ENCODE peak calls at places on chromosomes 11 and 22, in five cellular contexts. One of them, this sample, is unnamed.

GRCh38 chr22:16838073-16838472 is 12.9 kb upstream of the XKR3 start:
- DNase-seq in GM12892: no peak
- DNase-seq in upper lobe of left lung: no peak
- DNase-seq in endothelial cell of umbilical vein: no peak
- DNase-seq in GM12891: no peak
- DNase-seq in this sample: no peak

GRCh38 chr11:126722956-126723664 is 277.5 kb downstream of the KIRREL3 start:
- DNase-seq in endothelial cell of umbilical vein: no peak
- DNase-seq in GM12891: no peak
- DNase-seq in upper lobe of left lung: no peak
- DNase-seq in GM12892: no peak
- DNase-seq in this sample: no peak

GRCh38 chr11:113632981-113633380 is 73.1 kb downstream of the TMPRSS5 start:
- DNase-seq in GM12891: no peak
- DNase-seq in upper lobe of left lung: no peak
- DNase-seq in GM12892: no peak
- DNase-seq in endothelial cell of umbilical vein: no peak
- DNase-seq in this sample: no peak

GRCh38 chr11:7511405-7511804 is 2.4 kb upstream of the PPFIBP2 start:
- DNase-seq in endothelial cell of umbilical vein: peak
- DNase-seq in GM12891: no peak
- DNase-seq in upper lobe of left lung: peak
- DNase-seq in GM12892: no peak
- DNase-seq in this sample: no peak

GRCh38 chr11:75174781-75175370 is 24.0 kb downstream of the SLCO2B1 start:
- DNase-seq in upper lobe of left lung: peak
- DNase-seq in GM12891: no peak
- DNase-seq in endothelial cell of umbilical vein: no peak
- DNase-seq in GM12892: no peak
- DNase-seq in this sample: no peak

GRCh38 chr11:75879737-75880136 is 64.7 kb downstream of the UVRAG start:
- DNase-seq in GM12892: no peak
- DNase-seq in upper lobe of left lung: no peak
- DNase-seq in endothelial cell of umbilical vein: no peak
- DNase-seq in GM12891: no peak
- DNase-seq in this sample: no peak

GRCh38 chr11:105144887-105145286 is 5.3 kb upstream of the CARD18 start:
- DNase-seq in GM12891: no peak
- DNase-seq in upper lobe of left lung: no peak
- DNase-seq in endothelial cell of umbilical vein: peak
- DNase-seq in GM12892: no peak
- DNase-seq in this sample: no peak

GRCh38 chr22:20128902-20129746 is 2.5 kb upstream of the ZDHHC8 start:
- DNase-seq in GM12892: no peak
- DNase-seq in endothelial cell of umbilical vein: peak
- DNase-seq in GM12891: no peak
- DNase-seq in upper lobe of left lung: no peak
- DNase-seq in this sample: no peak

GRCh38 chr11:122756417-122756816 is 81.9 kb upstream of the CRTAM start:
- DNase-seq in GM12891: peak
- DNase-seq in upper lobe of left lung: peak
- DNase-seq in GM12892: peak
- DNase-seq in endothelial cell of umbilical vein: no peak
- DNase-seq in this sample: no peak

GRCh38 chr11:3049430-3050243 is 7.6 kb downstream of the CARS1 start:
- DNase-seq in upper lobe of left lung: peak
- DNase-seq in GM12892: peak
- DNase-seq in endothelial cell of umbilical vein: peak
- DNase-seq in GM12891: peak
- DNase-seq in this sample: no peak

GRCh38 chr11:95503047-95503446 is 272.0 kb upstream of the SESN3 start:
- DNase-seq in GM12891: no peak
- DNase-seq in endothelial cell of umbilical vein: no peak
- DNase-seq in upper lobe of left lung: no peak
- DNase-seq in GM12892: no peak
- DNase-seq in this sample: peak

GRCh38 chr11:35173011-35173511 is 34.1 kb downstream of the CD44 start:
- DNase-seq in endothelial cell of umbilical vein: no peak
- DNase-seq in GM12892: no peak
- DNase-seq in upper lobe of left lung: peak
- DNase-seq in GM12891: no peak
- DNase-seq in this sample: no peak

GRCh38 chr11:2576116-2576515 is 123.7 kb downstream of the KCNQ1OT1 start:
- DNase-seq in GM12892: no peak
- DNase-seq in endothelial cell of umbilical vein: no peak
- DNase-seq in GM12891: no peak
- DNase-seq in upper lobe of left lung: peak
- DNase-seq in this sample: no peak

GRCh38 chr11:76790251-76790650 is 7.1 kb downstream of the TSKU start:
- DNase-seq in upper lobe of left lung: peak
- DNase-seq in GM12892: no peak
- DNase-seq in GM12891: no peak
- DNase-seq in endothelial cell of umbilical vein: no peak
- DNase-seq in this sample: no peak

GRCh38 chr11:22416462-22416861 is 78.3 kb downstream of the SLC17A6 start:
- DNase-seq in upper lobe of left lung: no peak
- DNase-seq in GM12891: no peak
- DNase-seq in endothelial cell of umbilical vein: no peak
- DNase-seq in GM12892: no peak
- DNase-seq in this sample: no peak

GRCh38 chr11:100686476-100686875 is 612 bp upstream of the ARHGAP42 start:
- DNase-seq in upper lobe of left lung: no peak
- DNase-seq in GM12891: no peak
- DNase-seq in endothelial cell of umbilical vein: no peak
- DNase-seq in GM12892: no peak
- DNase-seq in this sample: no peak

GRCh38 chr22:24525416-24526037 is 29.4 kb downstream of the GUCD1 start:
- DNase-seq in upper lobe of left lung: peak
- DNase-seq in endothelial cell of umbilical vein: peak
- DNase-seq in GM12891: peak
- DNase-seq in GM12892: peak
- DNase-seq in this sample: peak

GRCh38 chr11:19951558-19952083 is 208.7 kb downstream of the DBX1 start:
- DNase-seq in GM12891: peak
- DNase-seq in GM12892: no peak
- DNase-seq in upper lobe of left lung: no peak
- DNase-seq in endothelial cell of umbilical vein: peak
- DNase-seq in this sample: no peak

GRCh38 chr11:691710-692590 is 3.1 kb downstream of the DEAF1 start:
- DNase-seq in GM12892: no peak
- DNase-seq in GM12891: no peak
- DNase-seq in upper lobe of left lung: no peak
- DNase-seq in endothelial cell of umbilical vein: no peak
- DNase-seq in this sample: no peak

GRCh38 chr11:48017105-48017874 is 36.9 kb downstream of the PTPRJ start:
- DNase-seq in GM12891: no peak
- DNase-seq in endothelial cell of umbilical vein: no peak
- DNase-seq in upper lobe of left lung: no peak
- DNase-seq in GM12892: no peak
- DNase-seq in this sample: no peak

GRCh38 chr22:46008836-46009596 is 32.1 kb upstream of the WNT7B start:
- DNase-seq in upper lobe of left lung: no peak
- DNase-seq in GM12891: no peak
- DNase-seq in GM12892: no peak
- DNase-seq in endothelial cell of umbilical vein: no peak
- DNase-seq in this sample: no peak

GRCh38 chr11:58782066-58782465 is 50.3 kb upstream of the GLYAT start:
- DNase-seq in GM12891: no peak
- DNase-seq in upper lobe of left lung: no peak
- DNase-seq in endothelial cell of umbilical vein: no peak
- DNase-seq in GM12892: no peak
- DNase-seq in this sample: no peak

GRCh38 chr11:115129771-115130306 is 374.4 kb downstream of the CADM1 start:
- DNase-seq in GM12891: no peak
- DNase-seq in upper lobe of left lung: no peak
- DNase-seq in GM12892: no peak
- DNase-seq in endothelial cell of umbilical vein: no peak
- DNase-seq in this sample: no peak

GRCh38 chr11:121794671-121795070 is 321.3 kb downstream of the BLID start:
- DNase-seq in upper lobe of left lung: no peak
- DNase-seq in GM12891: no peak
- DNase-seq in GM12892: no peak
- DNase-seq in endothelial cell of umbilical vein: no peak
- DNase-seq in this sample: peak

GRCh38 chr11:95576149-95576851 is 213.3 kb downstream of the FAM76B start:
- DNase-seq in GM12892: no peak
- DNase-seq in GM12891: no peak
- DNase-seq in upper lobe of left lung: no peak
- DNase-seq in endothelial cell of umbilical vein: no peak
- DNase-seq in this sample: no peak

GRCh38 chr22:27380826-27381225 is 420.7 kb downstream of the MN1 start:
- DNase-seq in GM12891: no peak
- DNase-seq in upper lobe of left lung: no peak
- DNase-seq in GM12892: no peak
- DNase-seq in endothelial cell of umbilical vein: no peak
- DNase-seq in this sample: no peak

GRCh38 chr11:75077316-75077715 is 19.4 kb downstream of the OR2AT4 start:
- DNase-seq in endothelial cell of umbilical vein: no peak
- DNase-seq in upper lobe of left lung: no peak
- DNase-seq in GM12891: no peak
- DNase-seq in GM12892: no peak
- DNase-seq in this sample: no peak

GRCh38 chr22:17486313-17486712 is 77.0 kb upstream of the SLC25A18 start:
- DNase-seq in GM12892: no peak
- DNase-seq in GM12891: no peak
- DNase-seq in endothelial cell of umbilical vein: no peak
- DNase-seq in upper lobe of left lung: no peak
- DNase-seq in this sample: no peak

GRCh38 chr11:114354076-114354475 is 46.2 kb downstream of the C11orf71 start:
- DNase-seq in GM12892: no peak
- DNase-seq in endothelial cell of umbilical vein: peak
- DNase-seq in GM12891: no peak
- DNase-seq in upper lobe of left lung: no peak
- DNase-seq in this sample: no peak

GRCh38 chr22:30252411-30253204 is 6.0 kb upstream of the LIF start:
- DNase-seq in GM12891: no peak
- DNase-seq in upper lobe of left lung: no peak
- DNase-seq in GM12892: no peak
- DNase-seq in endothelial cell of umbilical vein: peak
- DNase-seq in this sample: no peak

GRCh38 chr11:3859373-3859881 is 4.0 kb downstream of the STIM1 start:
- DNase-seq in upper lobe of left lung: peak
- DNase-seq in GM12892: no peak
- DNase-seq in GM12891: no peak
- DNase-seq in endothelial cell of umbilical vein: no peak
- DNase-seq in this sample: no peak

GRCh38 chr22:50046481-50047245 is 11.4 kb downstream of the TTLL8 start:
- DNase-seq in GM12892: no peak
- DNase-seq in endothelial cell of umbilical vein: no peak
- DNase-seq in GM12891: no peak
- DNase-seq in upper lobe of left lung: no peak
- DNase-seq in this sample: no peak

GRCh38 chr11:67613960-67614715 is 7.4 kb downstream of the NDUFV1 start:
- DNase-seq in endothelial cell of umbilical vein: peak
- DNase-seq in upper lobe of left lung: peak
- DNase-seq in GM12891: peak
- DNase-seq in GM12892: peak
- DNase-seq in this sample: no peak

GRCh38 chr22:45450931-45451651 is 37.6 kb downstream of the RIBC2 start:
- DNase-seq in upper lobe of left lung: no peak
- DNase-seq in GM12891: no peak
- DNase-seq in endothelial cell of umbilical vein: no peak
- DNase-seq in GM12892: no peak
- DNase-seq in this sample: no peak

GRCh38 chr11:95919514-95919913 is 4.4 kb downstream of the MTMR2 start:
- DNase-seq in GM12891: no peak
- DNase-seq in endothelial cell of umbilical vein: no peak
- DNase-seq in GM12892: no peak
- DNase-seq in upper lobe of left lung: no peak
- DNase-seq in this sample: no peak

GRCh38 chr11:125942771-125943428 is 2.9 kb upstream of the VSIG10L2 start:
- DNase-seq in GM12891: no peak
- DNase-seq in upper lobe of left lung: no peak
- DNase-seq in endothelial cell of umbilical vein: no peak
- DNase-seq in GM12892: no peak
- DNase-seq in this sample: no peak

GRCh38 chr11:73190557-73190885 is 27.6 kb upstream of the P2RY2 start:
- DNase-seq in GM12891: no peak
- DNase-seq in upper lobe of left lung: no peak
- DNase-seq in GM12892: no peak
- DNase-seq in endothelial cell of umbilical vein: no peak
- DNase-seq in this sample: no peak

GRCh38 chr22:44729391-44730012 is 22.9 kb upstream of the ARHGAP8 start:
- DNase-seq in GM12891: no peak
- DNase-seq in GM12892: no peak
- DNase-seq in upper lobe of left lung: no peak
- DNase-seq in endothelial cell of umbilical vein: peak
- DNase-seq in this sample: no peak

GRCh38 chr11:46617451-46618314 is at the start of gene ATG13:
- DNase-seq in upper lobe of left lung: peak
- DNase-seq in GM12891: peak
- DNase-seq in GM12892: peak
- DNase-seq in endothelial cell of umbilical vein: peak
- DNase-seq in this sample: peak
- TF ChIP-seq POLR2AphosphoS5 in upper lobe of left lung: no peak
- TF ChIP-seq POLR2AphosphoS5 in GM12891: no peak
- TF ChIP-seq POLR2AphosphoS5 in GM12892: peak
- TF ChIP-seq POLR2AphosphoS5 in endothelial cell of umbilical vein: peak
- TF ChIP-seq POLR2AphosphoS5 in this sample: no peak

DNA sequence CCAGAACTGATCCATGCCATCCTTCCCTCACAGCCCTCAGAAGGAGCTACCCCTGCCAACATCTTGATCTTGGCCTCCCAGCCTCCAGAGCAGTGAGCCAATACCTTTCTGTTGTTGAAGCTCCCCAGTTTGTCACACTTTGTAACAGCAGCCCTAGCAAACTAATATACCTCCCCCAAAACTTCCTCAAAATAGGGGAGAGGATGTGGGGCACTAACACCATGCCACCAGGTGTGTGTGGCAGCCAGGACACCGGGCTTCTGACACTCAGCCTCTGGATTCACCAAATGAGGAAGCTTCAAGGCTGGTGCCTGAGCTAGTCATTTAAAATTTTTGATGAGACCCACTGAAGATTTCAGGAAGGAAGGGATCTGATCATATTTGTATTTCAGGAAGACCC is 84.9 kb downstream of the CSNK2A3 start:
- DNase-seq in endothelial cell of umbilical vein: no peak
- DNase-seq in upper lobe of left lung: no peak
- DNase-seq in GM12892: no peak
- DNase-seq in GM12891: no peak
- DNase-seq in this sample: no peak
- TF ChIP-seq POLR2AphosphoS5 in endothelial cell of umbilical vein: no peak
- TF ChIP-seq POLR2AphosphoS5 in upper lobe of left lung: no peak
- TF ChIP-seq POLR2AphosphoS5 in GM12892: no peak
- TF ChIP-seq POLR2AphosphoS5 in GM12891: no peak
- TF ChIP-seq POLR2AphosphoS5 in this sample: no peak

GRCh38 chr11:128548655-128549255 is 38.6 kb downstream of the ETS1 start:
- DNase-seq in GM12891: no peak
- DNase-seq in GM12892: no peak
- DNase-seq in endothelial cell of umbilical vein: peak
- DNase-seq in upper lobe of left lung: peak
- DNase-seq in this sample: no peak
- TF ChIP-seq POLR2AphosphoS5 in GM12891: no peak
- TF ChIP-seq POLR2AphosphoS5 in GM12892: no peak
- TF ChIP-seq POLR2AphosphoS5 in endothelial cell of umbilical vein: peak
- TF ChIP-seq POLR2AphosphoS5 in upper lobe of left lung: peak
- TF ChIP-seq POLR2AphosphoS5 in this sample: peak

GRCh38 chr11:61369372-61370348 is 7.5 kb downstream of the TMEM138 start:
- DNase-seq in GM12892: no peak
- DNase-seq in GM12891: no peak
- DNase-seq in upper lobe of left lung: peak
- DNase-seq in endothelial cell of umbilical vein: no peak
- DNase-seq in this sample: no peak
- TF ChIP-seq POLR2AphosphoS5 in GM12892: no peak
- TF ChIP-seq POLR2AphosphoS5 in GM12891: peak
- TF ChIP-seq POLR2AphosphoS5 in upper lobe of left lung: peak
- TF ChIP-seq POLR2AphosphoS5 in endothelial cell of umbilical vein: peak
- TF ChIP-seq POLR2AphosphoS5 in this sample: no peak

GRCh38 chr11:30454108-30454507 is 131.2 kb downstream of the ARL14EP start:
- DNase-seq in GM12891: no peak
- DNase-seq in GM12892: no peak
- DNase-seq in upper lobe of left lung: no peak
- DNase-seq in endothelial cell of umbilical vein: peak
- DNase-seq in this sample: no peak
- TF ChIP-seq POLR2AphosphoS5 in GM12891: no peak
- TF ChIP-seq POLR2AphosphoS5 in GM12892: no peak
- TF ChIP-seq POLR2AphosphoS5 in upper lobe of left lung: no peak
- TF ChIP-seq POLR2AphosphoS5 in endothelial cell of umbilical vein: no peak
- TF ChIP-seq POLR2AphosphoS5 in this sample: no peak